ENCODE peak calls at places on chromosomes 1 and 21, in four cellular contexts. S is NCI-H1105, V is A549, N is EL. W is an unnamed sample.

GRCh38 chr1:24097663-24098062 is 14.3 kb downstream of the MYOM3 start:
- DNase-seq in S (no peak), V (no peak), N (no peak), W (no peak)

GRCh38 chr1:42340093-42340492 is 5.1 kb upstream of the FOXJ3 start:
- DNase-seq in S (peak), V (peak), N (no peak), W (peak)

GRCh38 chr21:17576080-17576835 is 36.4 kb downstream of the BTG3 start:
- DNase-seq in S (peak), V (no peak), N (no peak), W (no peak)

GRCh38 chr1:110138956-110139355 is 11.3 kb upstream of the SLC6A17 start:
- DNase-seq in S (no peak), V (no peak), N (no peak), W (no peak)

GRCh38 chr21:39034590-39035536 is 148.4 kb downstream of the PSMG1 start:
- DNase-seq in S (no peak), V (no peak), N (no peak), W (no peak)

GRCh38 chr1:116878804-116879477 is 30.8 kb upstream of the PTGFRN start:
- DNase-seq in S (peak), V (no peak), N (peak), W (no peak)

GRCh38 chr1:29193879-29194455 is 12.3 kb upstream of the SRSF4 start:
- DNase-seq in S (no peak), V (no peak), N (no peak), W (no peak)

GRCh38 chr1:31374511-31375196 is 1.8 kb upstream of the FABP3 start:
- DNase-seq in S (no peak), V (no peak), N (peak), W (no peak)

W was measured in HuH-7.5.